ENCODE peak calls at places on chromosomes 16 and 17, in four cellular contexts. E is stomach, F is K562, O is sigmoid colon. Q is an unnamed sample. For H3K4me1, the result is how much of the 10 kb centered on the place peaks cover.

GRCh38 chr16:77922355-77922754 is 100.0 kb upstream of the CLEC3A start:
- DNase-seq in E (no peak), F (no peak), O (no peak), Q (no peak)

GRCh38 chr17:27233783-27234182 is 60.1 kb upstream of the WSB1 start:
- DNase-seq in E (no peak), F (no peak), O (no peak), Q (no peak)

GRCh38 chr17:61284174-61284573 is 115.5 kb upstream of the TBX2 start:
- DNase-seq in E (no peak), F (no peak), O (no peak), Q (no peak)

GRCh38 chr17:79583475-79583874 is 27.4 kb downstream of the RBFOX3 start:
- DNase-seq in E (no peak), F (no peak), O (no peak), Q (no peak)

GRCh38 chr17:69734656-69735055 is 320.2 kb downstream of the MAP2K6 start:
- DNase-seq in E (no peak), F (no peak), O (no peak), Q (no peak)

GRCh38 chr17:82520041-82520910 is 744 bp downstream of the FOXK2 start:
- DNase-seq in E (no peak), F (no peak), O (peak), Q (no peak)

GRCh38 chr16:53232826-53233529 is 178.2 kb downstream of the CHD9 start:
- DNase-seq in E (no peak), F (no peak), O (no peak), Q (no peak)

GRCh38 chr17:48181653-48182052 is 74.1 kb downstream of the SNX11 start:
- DNase-seq in E (no peak), F (no peak), O (no peak), Q (no peak)

GRCh38 chr16:57039148-57039812 is 49.9 kb downstream of the NLRC5 start:
- DNase-seq in E (no peak), F (no peak), O (no peak), Q (no peak)

GRCh38 chr16:48231675-48232214 is 12.4 kb upstream of the LONP2 start:
- DNase-seq in E (peak), F (no peak), O (no peak), Q (no peak)

GRCh38 chr16:64738321-64738960 is 383.4 kb downstream of the CDH11 start:
- DNase-seq in E (no peak), F (no peak), O (no peak), Q (no peak)

GRCh38 chr17:41614098-41614497 is 1.5 kb upstream of the KRT16 start:
- DNase-seq in E (no peak), F (no peak), O (peak), Q (no peak)

GRCh38 chr17:62981933-62982332 is 15.9 kb downstream of the TANC2 start:
- DNase-seq in E (no peak), F (no peak), O (no peak), Q (no peak)

GRCh38 chr17:44917456-44917855 is 2.2 kb upstream of the GFAP start:
- DNase-seq in E (no peak), F (no peak), O (peak), Q (no peak)

GRCh38 chr16:89981414-89981813 is 32.9 kb downstream of the DEF8 start:
- DNase-seq in E (no peak), F (no peak), O (no peak), Q (no peak)

GRCh38 chr16:72635104-72635503 is 412.8 kb downstream of the ZFHX3 start:
- DNase-seq in E (no peak), F (no peak), O (no peak), Q (no peak)

GRCh38 chr16:12147681-12148479 is 171.3 kb downstream of the SNX29 start:
- DNase-seq in E (no peak), F (no peak), O (no peak), Q (no peak)

GRCh38 chr17:33233855-33234228 is 59.3 kb downstream of the ASIC2 start:
- DNase-seq in E (no peak), F (no peak), O (peak), Q (no peak)

GRCh38 chr16:339680-340079 is 12.8 kb downstream of the AXIN1 start:
- DNase-seq in E (no peak), F (no peak), O (no peak), Q (no peak)

GRCh38 chr17:7351665-7352558 is at the start of gene KCTD11:
- DNase-seq in E (peak), F (peak), O (peak), Q (peak)

GRCh38 chr17:81121841-81122733 is 43.2 kb upstream of the PVALEF start:
- DNase-seq in E (no peak), F (no peak), O (no peak), Q (no peak)
- TF ChIP-seq CTCF in E (no peak), F (no peak), O (no peak), Q (no peak)

DNA sequence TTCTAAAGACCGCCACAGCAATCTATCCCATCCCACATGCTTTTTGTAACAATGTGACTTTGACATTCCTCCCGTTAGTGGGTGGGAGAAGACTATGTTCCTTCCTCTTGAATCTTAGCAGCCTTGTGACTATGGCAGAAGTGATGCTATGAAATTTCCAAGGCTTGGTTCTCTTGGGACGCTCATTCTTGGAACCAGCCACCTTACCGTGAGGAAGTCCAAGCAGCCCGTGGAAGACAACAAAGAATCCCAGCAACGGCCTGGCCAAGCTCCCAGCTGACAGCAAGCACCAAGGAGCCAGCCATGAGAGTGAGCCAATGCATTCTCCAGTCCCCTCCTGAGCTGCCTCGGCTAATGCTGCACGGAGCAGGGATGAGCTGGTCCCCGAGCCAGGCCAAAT is 62.3 kb downstream of the VPS53 start:
- DNase-seq in E (no peak), F (no peak), O (peak), Q (peak)
- TF ChIP-seq EP300 in E (no peak), F (no peak), O (peak), Q (peak)

DNA sequence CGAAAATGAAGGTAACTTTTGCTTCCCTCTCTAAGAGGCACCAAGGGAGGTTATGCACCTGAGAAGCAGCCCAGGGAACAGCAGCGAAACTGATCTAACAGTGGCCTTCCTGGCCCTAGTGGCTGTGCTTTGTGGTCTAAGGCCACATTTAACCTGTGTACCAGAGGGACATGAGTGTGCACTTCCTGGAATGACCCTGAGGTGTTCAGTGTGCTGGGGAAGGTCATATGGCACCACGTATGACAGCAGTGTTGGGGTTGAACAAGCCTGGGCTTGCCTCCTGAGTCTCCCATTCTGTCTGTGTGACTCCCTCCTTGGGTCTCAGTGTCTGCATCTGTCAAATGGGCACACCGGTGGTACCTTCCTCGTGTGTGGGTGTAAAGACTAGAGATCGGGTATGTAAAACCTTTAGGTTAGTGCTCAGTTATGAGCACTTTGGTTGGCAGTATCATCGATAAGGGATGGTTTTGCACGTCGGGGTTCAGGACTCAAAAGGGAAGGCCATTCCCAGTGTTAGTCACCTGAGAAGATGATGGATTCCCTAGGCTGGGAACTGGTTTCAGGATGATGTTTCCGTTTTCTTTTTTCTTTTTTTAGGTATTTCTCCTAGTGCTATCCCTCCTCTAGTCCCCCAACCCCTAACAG is 31.9 kb downstream of the PLCG2 start:
- DNase-seq in E (no peak), F (no peak), O (no peak), Q (no peak)
- H3K4me1 ChIP-seq in E (under half), F (under half), O (under half), Q (under half)

GRCh38 chr17:21163101-21163500 is 36.3 kb downstream of the DHRS7B start:
- DNase-seq in E (no peak), F (no peak), O (no peak), Q (no peak)
- TF ChIP-seq CTCF in E (no peak), F (no peak), O (no peak), Q (no peak)